ENCODE peak calls at places on chromosomes 6 and 20, in six cellular contexts. H is WTC11, X is BE2C, A is heart left ventricle, Q is tibial artery, I is thoracic aorta. J is an unnamed sample.

GRCh38 chr6:66307490-66307889 is 600.5 kb upstream of the EYS start:
- DNase-seq in Q (no peak), H (no peak), I (no peak), A (no peak), X (no peak), J (no peak)

GRCh38 chr20:5448449-5449118 is 131.8 kb upstream of the PROKR2 start:
- DNase-seq in H (peak; percentile 82), I (no peak), X (peak; percentile 53), Q (peak; percentile 33), A (no peak), J (peak; percentile 68)

GRCh38 chr6:68559716-68560115 is 75.4 kb upstream of the ADGRB3 start:
- DNase-seq in X (peak; percentile 74), A (no peak), H (no peak), I (no peak), Q (no peak), J (no peak)

GRCh38 chr20:50586531-50587232 is 76.5 kb downstream of the PTPN1 start:
- DNase-seq in I (no peak), H (no peak), Q (no peak), A (no peak), X (no peak), J (no peak)

GRCh38 chr6:119129148-119129967 is 50.9 kb upstream of the FAM184A start:
- DNase-seq in I (no peak), X (no peak), A (no peak), Q (no peak), H (no peak), J (peak; percentile 38)

GRCh38 chr6:5339757-5340156 is 78.4 kb downstream of the FARS2 start:
- DNase-seq in I (no peak), A (no peak), X (no peak), H (no peak), Q (no peak), J (no peak)

GRCh38 chr20:1333462-1334369 is 4.8 kb upstream of the SDCBP2 start:
- DNase-seq in Q (no peak), H (no peak), I (no peak), X (no peak), A (peak; percentile 10), J (no peak)

GRCh38 chr6:142374965-142375733 is 73.3 kb downstream of the ADGRG6 start:
- DNase-seq in A (no peak), H (no peak), X (no peak), I (no peak), Q (no peak), J (peak; percentile 66)

GRCh38 chr6:150373260-150373701 is 4.5 kb downstream of the IYD start:
- DNase-seq in H (no peak), X (no peak), A (no peak), Q (peak; percentile 34), I (peak; percentile 16), J (peak; percentile 14)

GRCh38 chr6:136791296-136792065 is 796 bp downstream of the MAP3K5 start:
- DNase-seq in A (peak; percentile 50), X (peak; percentile 49), H (peak; percentile 28), Q (peak; percentile 88), I (peak; percentile 40), J (no peak)

GRCh38 chr6:47419621-47420020 is 58.0 kb upstream of the CD2AP start:
- DNase-seq in I (no peak), X (no peak), H (no peak), Q (no peak), A (no peak), J (no peak)

GRCh38 chr6:16286151-16286522 is 47.8 kb downstream of the GMPR start:
- DNase-seq in I (no peak), Q (no peak), A (no peak), X (peak; percentile 76), H (peak; percentile 83), J (no peak)

GRCh38 chr6:44211284-44211683 is 5.4 kb upstream of the MYMX start:
- DNase-seq in I (no peak), A (no peak), X (no peak), Q (no peak), H (no peak), J (no peak)

GRCh38 chr6:138410972-138411667 is 7.1 kb downstream of the HEBP2 start:
- DNase-seq in X (no peak), Q (no peak), I (no peak), H (no peak), A (no peak), J (peak; percentile 80)

GRCh38 chr6:133202610-133203343 is 38.4 kb upstream of the EYA4 start:
- DNase-seq in I (no peak), H (no peak), Q (no peak), A (no peak), X (no peak), J (no peak)

GRCh38 chr6:13355043-13355945 is 27.0 kb upstream of the TBC1D7 start:
- DNase-seq in Q (no peak), I (no peak), A (no peak), X (no peak), H (no peak), J (peak; percentile 78)

GRCh38 chr6:157879034-157879872 is 56.2 kb downstream of the SNX9 start:
- DNase-seq in A (no peak), I (no peak), H (no peak), X (no peak), Q (no peak), J (no peak)

GRCh38 chr20:25695532-25696383 is 895 bp downstream of the ZNF337 start:
- DNase-seq in Q (no peak), A (no peak), H (no peak), X (peak; percentile 11), I (no peak), J (peak; percentile 16)

GRCh38 chr20:8228315-8228714 is 96.2 kb downstream of the PLCB1 start:
- DNase-seq in I (no peak), Q (no peak), A (no peak), X (peak; percentile 19), H (no peak), J (no peak)

GRCh38 chr6:6857528-6857927 is 250.2 kb upstream of the RREB1 start:
- DNase-seq in Q (no peak), I (no peak), A (no peak), X (no peak), H (no peak), J (no peak)

GRCh38 chr6:6858533-6858982 is 249.2 kb upstream of the RREB1 start:
- DNase-seq in A (no peak), I (no peak), H (no peak), Q (no peak), X (no peak), J (no peak)

GRCh38 chr6:6859722-6860121 is 248.0 kb upstream of the RREB1 start:
- DNase-seq in X (no peak), H (no peak), I (no peak), A (no peak), Q (no peak), J (no peak)

GRCh38 chr6:6861346-6861745 is 246.4 kb upstream of the RREB1 start:
- DNase-seq in H (no peak), A (no peak), X (no peak), I (no peak), Q (no peak), J (no peak)

GRCh38 chr6:6856538-6857523 is 250.9 kb upstream of the RREB1 start:
- DNase-seq in Q (peak; percentile 54), H (peak; percentile 38), X (peak; percentile 29), I (no peak), A (peak; percentile 51), J (peak; percentile 88)
- TF ChIP-seq CTCF in Q (no peak), H (no peak), X (no peak), I (no peak), A (no peak), J (no peak)

DNA sequence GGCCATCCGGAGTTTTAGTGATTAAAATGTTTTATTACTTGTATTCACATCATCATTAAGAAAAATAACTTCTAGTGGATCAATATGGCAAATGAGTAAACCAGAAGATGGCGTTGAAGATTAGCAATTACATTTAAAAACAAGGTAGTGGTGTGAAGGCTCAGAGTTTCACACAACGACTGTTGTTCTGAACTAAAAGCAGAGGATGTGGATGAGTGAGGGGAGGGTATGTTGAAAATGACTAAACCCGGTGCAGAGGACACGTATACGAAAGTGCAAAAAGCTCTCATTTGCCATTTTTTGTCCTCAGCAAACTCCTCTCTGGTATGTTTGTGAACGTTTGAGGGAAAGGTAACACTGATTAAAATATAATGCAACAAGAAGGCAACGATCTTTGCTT is 1.9 kb upstream of the IRF4 start:
- DNase-seq in X (no peak), A (no peak), H (no peak), Q (no peak), I (no peak), J (no peak)
- TF ChIP-seq CTCF in X (no peak), A (no peak), H (no peak), Q (no peak), I (no peak), J (no peak)

GRCh38 chr6:21496275-21496674 is 97.3 kb upstream of the SOX4 start:
- DNase-seq in X (no peak), I (no peak), H (no peak), Q (no peak), A (no peak), J (no peak)

GRCh38 chr6:21500314-21500713 is 93.2 kb upstream of the SOX4 start:
- DNase-seq in I (no peak), X (no peak), Q (no peak), H (no peak), A (no peak), J (no peak)

GRCh38 chr6:21496749-21497148 is 96.8 kb upstream of the SOX4 start:
- DNase-seq in Q (no peak), H (no peak), I (no peak), A (no peak), X (no peak), J (no peak)

GRCh38 chr6:21491955-21492354 is 101.6 kb upstream of the SOX4 start:
- DNase-seq in I (no peak), X (no peak), A (no peak), Q (no peak), H (no peak), J (no peak)

DNA sequence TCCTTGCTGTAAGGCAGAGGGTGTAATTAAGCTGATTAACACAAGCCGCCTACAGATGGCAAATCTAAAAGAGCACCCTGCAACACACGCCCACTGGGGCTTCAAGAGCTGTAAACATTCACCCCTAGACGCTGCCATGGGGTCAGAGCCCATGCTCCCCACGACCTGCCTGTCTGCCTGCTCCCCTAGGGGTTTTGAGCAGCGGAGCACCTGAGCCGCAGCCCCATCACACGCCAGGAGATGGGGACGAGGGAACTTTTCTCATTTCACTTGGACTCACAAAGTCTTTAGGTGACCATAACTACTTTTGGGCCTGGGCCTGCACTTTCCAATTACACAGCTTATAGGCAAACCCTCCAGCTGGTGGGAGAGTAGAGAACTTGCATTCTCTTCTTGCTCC is 99.0 kb upstream of the SOX4 start:
- DNase-seq in H (no peak), Q (no peak), A (no peak), X (no peak), I (no peak), J (no peak)
- TF ChIP-seq CTCF in H (no peak), Q (no peak), A (no peak), X (no peak), I (no peak), J (no peak)

GRCh38 chr20:39111359-39112195 is 149.4 kb downstream of the DHX35 start:
- DNase-seq in X (no peak), H (no peak), I (no peak), Q (no peak), A (no peak), J (no peak)

GRCh38 chr20:39108746-39109145 is 146.6 kb downstream of the DHX35 start:
- DNase-seq in X (no peak), I (no peak), H (no peak), A (no peak), Q (no peak), J (peak; percentile 43)

GRCh38 chr20:39109933-39110818 is 148.0 kb downstream of the DHX35 start:
- DNase-seq in A (no peak), X (no peak), Q (no peak), H (peak; percentile 51), I (no peak), J (no peak)

GRCh38 chr20:39110819-39111136 is 148.6 kb downstream of the DHX35 start:
- DNase-seq in X (no peak), Q (no peak), A (no peak), H (no peak), I (no peak), J (no peak)

GRCh38 chr20:39112196-39112743 is 150.1 kb downstream of the DHX35 start:
- DNase-seq in H (peak; percentile 69), Q (no peak), I (no peak), X (peak; percentile 70), A (peak; percentile 34), J (peak; percentile 93)
- TF ChIP-seq CTCF in H (peak; percentile 68), Q (peak; percentile 14), I (no peak), X (peak; percentile 85), A (peak; percentile 66), J (peak; percentile 83)

J was measured in RWPE1.